ENCODE peak calls at places on chromosomes 1 and 21, in four cellular contexts. L is cardiac fibroblast, D is OCI-LY7, J is psoas muscle. T is an unnamed sample.

GRCh38 chr21:16942703-16943102 is 570.1 kb upstream of the CXADR start:
- DNase-seq in L (peak), J (no peak), D (no peak), T (peak)

GRCh38 chr21:37551406-37552355 is 185.1 kb downstream of the DYRK1A start:
- DNase-seq in L (peak), J (peak), D (no peak), T (peak)

GRCh38 chr1:39409055-39409816 is 82.2 kb upstream of the BMP8A start:
- DNase-seq in J (peak), D (no peak), L (peak), T (peak)

GRCh38 chr1:76110662-76111061 is 36.1 kb downstream of the ST6GALNAC3 start:
- DNase-seq in L (peak), D (no peak), J (no peak), T (no peak)

GRCh38 chr1:11692899-11693590 is 1.5 kb downstream of the DRAXIN start:
- DNase-seq in D (no peak), L (peak), J (no peak), T (peak)

GRCh38 chr1:243587823-243588560 is 262.1 kb downstream of the AKT3 start:
- DNase-seq in D (no peak), J (no peak), L (no peak), T (no peak)

GRCh38 chr1:6686294-6686693 is 15.3 kb downstream of the DNAJC11 start:
- DNase-seq in D (no peak), L (peak), J (peak), T (no peak)

GRCh38 chr1:6260433-6260934 is 414 bp downstream of the GPR153 start:
- DNase-seq in J (peak), D (no peak), L (no peak), T (no peak)

GRCh38 chr1:171661076-171661650 is 8.7 kb upstream of the MYOC start:
- DNase-seq in J (no peak), L (no peak), D (no peak), T (no peak)

GRCh38 chr1:86640161-86640560 is 64.2 kb upstream of the SH3GLB1 start:
- DNase-seq in L (peak), J (no peak), D (no peak), T (no peak)

GRCh38 chr1:6794164-6794563 is 8.9 kb downstream of the CAMTA1 start:
- DNase-seq in L (peak), J (no peak), D (peak), T (peak)

GRCh38 chr1:151512326-151512725 is 1.1 kb downstream of the CGN start:
- DNase-seq in J (no peak), D (no peak), L (no peak), T (no peak)

GRCh38 chr1:232213928-232214327 is 416.0 kb downstream of the SIPA1L2 start:
- DNase-seq in D (no peak), L (no peak), J (no peak), T (no peak)

GRCh38 chr1:39720094-39720999 is 18.3 kb upstream of the PPIE start:
- DNase-seq in L (peak), D (peak), J (no peak), T (peak)

GRCh38 chr1:203130358-203130992 is 2.9 kb downstream of the ADORA1 start:
- DNase-seq in D (no peak), J (no peak), L (no peak), T (no peak)

GRCh38 chr1:94385354-94385947 is 32.7 kb upstream of the ABCD3 start:
- DNase-seq in J (no peak), L (no peak), D (no peak), T (no peak)

GRCh38 chr1:98749152-98749756 is 87.7 kb downstream of the SNX7 start:
- DNase-seq in L (peak), J (no peak), D (peak), T (peak)

GRCh38 chr1:182263706-182264105 is 127.9 kb downstream of the GLUL start:
- DNase-seq in L (no peak), D (no peak), J (no peak), T (no peak)

GRCh38 chr21:35441868-35442582 is 392.9 kb upstream of the RUNX1 start:
- DNase-seq in D (no peak), J (no peak), L (no peak), T (no peak)

GRCh38 chr1:83641206-83641658 is 357.7 kb downstream of the TTLL7 start:
- DNase-seq in D (no peak), L (peak), J (no peak), T (peak)

GRCh38 chr21:29346281-29346680 is 47.6 kb downstream of the BACH1 start:
- DNase-seq in L (no peak), D (no peak), J (no peak), T (no peak)

GRCh38 chr1:73903092-73903491 is 294.9 kb downstream of the LRRIQ3 start:
- DNase-seq in D (no peak), J (no peak), L (no peak), T (no peak)

GRCh38 chr1:9676815-9677393 is 25.4 kb downstream of the PIK3CD start:
- DNase-seq in J (no peak), D (no peak), L (no peak), T (no peak)

GRCh38 chr1:21893046-21893805 is 43.9 kb downstream of the HSPG2 start:
- DNase-seq in L (no peak), D (no peak), J (no peak), T (no peak)

GRCh38 chr1:64175639-64176038 is 27.8 kb upstream of the UBE2U start:
- DNase-seq in J (no peak), D (no peak), L (no peak), T (no peak)

GRCh38 chr1:43936470-43937151 is 3.0 kb downstream of the ARTN start:
- DNase-seq in D (no peak), L (peak), J (peak), T (no peak)
- TF ChIP-seq CTCF in D (no peak), L (peak), J (no peak), T (peak)

DNA sequence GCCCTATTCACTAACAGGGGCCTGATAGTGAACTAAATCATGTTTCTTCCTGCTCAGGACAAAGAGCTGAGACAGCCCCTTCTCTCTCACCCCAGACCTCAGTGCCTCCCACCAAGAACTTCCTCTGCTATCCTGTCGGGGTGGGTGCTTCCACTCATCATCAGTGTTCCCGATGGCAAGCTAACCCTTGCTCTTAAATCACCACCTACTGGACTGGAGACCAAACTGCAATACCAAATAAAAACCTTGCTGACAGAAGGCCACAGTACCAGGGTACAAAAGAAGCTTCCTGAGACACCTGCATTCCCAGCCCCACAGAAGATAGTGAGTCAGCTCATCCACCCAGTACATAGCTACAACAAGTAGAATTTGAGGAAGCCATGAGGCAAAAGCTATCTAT is 799.5 kb downstream of the LTN1 start:
- DNase-seq in J (no peak), L (no peak), D (peak), T (no peak)
- TF ChIP-seq CTCF in J (no peak), L (peak), D (peak), T (no peak)

GRCh38 chr1:35644204-35644603 is 2.9 kb upstream of the PSMB2 start:
- DNase-seq in L (no peak), J (no peak), D (no peak), T (no peak)

GRCh38 chr1:35641233-35641866 is at the start of gene PSMB2:
- DNase-seq in D (peak), J (peak), L (peak), T (peak)

GRCh38 chr1:35642472-35642955 is 1.2 kb upstream of the PSMB2 start:
- DNase-seq in D (peak), J (no peak), L (peak), T (no peak)

GRCh38 chr1:35650416-35650815 is 9.1 kb upstream of the PSMB2 start:
- DNase-seq in D (no peak), L (no peak), J (no peak), T (no peak)

GRCh38 chr1:35646043-35646442 is 4.7 kb upstream of the PSMB2 start:
- DNase-seq in L (peak), D (no peak), J (no peak), T (no peak)
- TF ChIP-seq CTCF in L (peak), D (peak), J (no peak), T (peak)

GRCh38 chr1:176206961-176207902 is at the start of gene COP1:
- DNase-seq in L (peak), D (peak), J (peak), T (peak)
- TF ChIP-seq CTCF in L (no peak), D (peak), J (no peak), T (no peak)

DNA sequence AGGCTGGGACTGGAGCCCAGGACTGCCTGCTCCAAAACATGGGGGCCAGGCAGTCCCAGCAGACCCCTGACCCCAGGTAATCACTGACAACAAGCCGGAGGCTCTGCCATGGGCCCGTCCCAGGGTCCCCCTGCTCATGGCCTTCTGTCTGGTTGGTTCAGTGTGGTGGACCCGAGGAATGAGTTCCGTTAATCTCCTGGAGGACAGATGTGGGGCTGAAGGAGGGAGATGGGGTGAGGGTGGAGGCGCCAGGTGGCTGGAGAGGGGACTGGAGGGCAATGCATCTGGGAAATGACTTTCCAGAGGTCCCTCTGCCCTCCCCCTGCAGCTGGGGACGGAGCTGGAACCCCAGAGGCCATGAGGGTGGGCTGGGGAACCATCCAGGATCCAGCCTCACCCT is 103.2 kb downstream of the EBNA1BP2 start:
- DNase-seq in J (no peak), D (no peak), L (no peak), T (no peak)
- TF ChIP-seq CTCF in J (no peak), D (no peak), L (no peak), T (no peak)

DNA sequence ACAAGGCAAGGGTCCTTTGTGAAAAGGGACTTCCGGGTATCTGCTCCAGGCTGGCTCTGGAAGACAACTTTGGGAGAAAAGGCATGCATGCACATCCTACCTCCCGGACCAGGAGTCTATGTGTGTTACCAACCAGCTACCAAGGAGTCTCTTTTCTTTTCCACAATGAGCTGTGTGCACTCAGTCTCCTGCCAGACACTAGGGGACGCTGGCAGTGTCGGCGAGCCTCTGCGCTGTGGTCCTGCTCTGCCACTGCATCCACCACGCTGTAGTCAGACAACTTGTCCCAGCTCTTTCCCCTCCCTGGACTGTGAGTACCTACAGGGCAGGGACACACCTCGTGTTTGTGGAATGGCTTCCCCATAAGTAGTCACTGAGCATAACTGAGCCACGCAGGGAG is 5.1 kb upstream of the SSR2 start:
- DNase-seq in J (no peak), L (peak), D (peak), T (peak)
- TF ChIP-seq CTCF in J (peak), L (peak), D (peak), T (peak)

GRCh38 chr1:79738101-79738500 is 731.6 kb upstream of the ADGRL4 start:
- DNase-seq in L (no peak), J (no peak), D (no peak), T (no peak)
- TF ChIP-seq CTCF in L (no peak), J (no peak), D (no peak), T (no peak)